ENCODE peak calls at places on chromosomes 12 and 14, in four cellular contexts. T is stimulated activated CD4-positive, alpha-beta T cell treated with anti-CD3 and anti-CD28 coated beads, Interleukin-2, amount 100 ng/mL, for 48 hours; G is activated T-helper 1 cell treated with Interleukin-2 at 50 U/mL for 16 hours; C is iris pigment epithelial cell. H is an unnamed sample.

GRCh38 chr14:73325630-73326299 is 88.5 kb downstream of the PAPLN start:
- DNase-seq in T (no peak), G (no peak), C (no peak), H (no peak)

GRCh38 chr12:10690906-10691305 is 17.1 kb upstream of the STYK1 start:
- DNase-seq in T (no peak), G (no peak), C (peak; percentile 41), H (no peak)

GRCh38 chr12:112401903-112402498 is 7.4 kb downstream of the RPL6 start:
- DNase-seq in T (no peak), G (no peak), C (no peak), H (no peak)

GRCh38 chr12:109276160-109276559 is 32.9 kb downstream of the FOXN4 start:
- DNase-seq in T (no peak), G (no peak), C (no peak), H (no peak)

GRCh38 chr12:62522984-62523383 is 56.4 kb downstream of the MON2 start:
- DNase-seq in T (no peak), G (no peak), C (peak; percentile 33), H (no peak)

GRCh38 chr14:90489306-90489705 is 92.5 kb downstream of the CALM1 start:
- DNase-seq in T (no peak), G (no peak), C (no peak), H (no peak)

GRCh38 chr14:90518075-90518940 is 121.5 kb downstream of the CALM1 start:
- DNase-seq in T (no peak), G (no peak), C (no peak), H (no peak)

GRCh38 chr12:91982946-91983345 is 162.7 kb downstream of the BTG1 start:
- DNase-seq in T (no peak), G (no peak), C (peak; percentile 32), H (no peak)

GRCh38 chr12:3236345-3237153 is 159.4 kb downstream of the TSPAN9 start:
- DNase-seq in T (no peak), G (no peak), C (peak; percentile 77), H (no peak)

GRCh38 chr14:65704850-65705249 is 292.3 kb downstream of the FUT8 start:
- DNase-seq in T (peak; percentile 35), G (no peak), C (peak; percentile 24), H (no peak)

GRCh38 chr12:54404061-54405004 is 14.7 kb downstream of the ITGA5 start:
- DNase-seq in T (peak; percentile 55), G (no peak), C (peak; percentile 60), H (no peak)